ENCODE peak calls at places on chromosomes 7 and 10, in six cellular contexts. Z is NCI-H460; I is stimulated activated CD8-positive, alpha-beta memory T cell treated with anti-CD3 and anti-CD28 coated beads, Interleukin-15, amount 100 ng/mL, for 1 hour; U is amygdala; T is amniotic stem cell; C is T47D. R is an unnamed sample.

GRCh38 chr10:122688293-122688989 is 11.2 kb downstream of the C10orf120 start:
- DNase-seq in Z (no peak), I (no peak), U (no peak), T (no peak), C (peak), R (no peak)

GRCh38 chr10:130105724-130106123 is 4.9 kb downstream of the C10orf143 start:
- DNase-seq in Z (no peak), I (no peak), U (no peak), T (no peak), C (no peak), R (no peak)

GRCh38 chr10:97183314-97183713 is 2.4 kb downstream of the SLIT1 start:
- DNase-seq in Z (no peak), I (no peak), U (no peak), T (no peak), C (no peak), R (no peak)

GRCh38 chr10:35359056-35359455 is 22.7 kb downstream of the CCNY start:
- DNase-seq in Z (no peak), I (no peak), U (no peak), T (no peak), C (no peak), R (no peak)

GRCh38 chr10:33026422-33026821 is 68.4 kb upstream of the ITGB1 start:
- DNase-seq in Z (no peak), I (no peak), U (no peak), T (no peak), C (no peak), R (no peak)

GRCh38 chr7:144133307-144133706 is 10.3 kb downstream of the OR2A14 start:
- DNase-seq in Z (no peak), I (no peak), U (no peak), T (no peak), C (no peak), R (no peak)

GRCh38 chr10:14583252-14583651 is 191.4 kb downstream of the FAM107B start:
- DNase-seq in Z (no peak), I (peak), U (no peak), T (no peak), C (no peak), R (no peak)

GRCh38 chr10:2942937-2943336 is 124.4 kb upstream of the PFKP start:
- DNase-seq in Z (no peak), I (no peak), U (no peak), T (no peak), C (no peak), R (no peak)

GRCh38 chr7:123941391-123942180 is 16.5 kb downstream of the SPAM1 start:
- DNase-seq in Z (no peak), I (no peak), U (no peak), T (no peak), C (no peak), R (no peak)

GRCh38 chr7:81162771-81163525 is 244.1 kb upstream of the SEMA3C start:
- DNase-seq in Z (no peak), I (no peak), U (no peak), T (no peak), C (no peak), R (no peak)

R was measured in fibroblast of the conjunctiva.